ENCODE peak calls at places on chromosomes 7 and 10, in five cellular contexts. O, L, V, K and D are unnamed samples.

GRCh38 chr10:114837690-114838089 is 16.1 kb downstream of the FHIP2A start:
- DNase-seq in K (no peak), V (no peak), L (no peak), O (no peak), D (no peak)

GRCh38 chr7:47602272-47603004 is 20.5 kb upstream of the TNS3 start:
- DNase-seq in O (no peak), L (no peak), V (no peak), K (no peak), D (no peak)

GRCh38 chr10:27240891-27241639 is 468 bp upstream of the ACBD5 start:
- DNase-seq in L (peak; percentile 12), V (no peak), K (peak; percentile 43), O (no peak), D (peak; percentile 60)

GRCh38 chr10:110794808-110795207 is 76.9 kb upstream of the PDCD4 start:
- DNase-seq in V (no peak), K (no peak), O (peak; percentile 74), L (peak; percentile 19), D (no peak)

GRCh38 chr10:70087641-70088040 is 35.0 kb downstream of the MACROH2A2 start:
- DNase-seq in O (no peak), L (no peak), K (no peak), V (no peak), D (no peak)

GRCh38 chr7:82672078-82672477 is 228.5 kb upstream of the CACNA2D1 start:
- DNase-seq in O (no peak), V (no peak), K (no peak), L (no peak), D (no peak)

GRCh38 chr7:5634107-5634950 is 147.1 kb downstream of the RNF216 start:
- DNase-seq in K (no peak), L (peak; percentile 49), V (no peak), O (peak; percentile 61), D (peak; percentile 82)

GRCh38 chr7:71548746-71549145 is 416.8 kb downstream of the GALNT17 start:
- DNase-seq in V (no peak), K (no peak), O (no peak), L (no peak), D (no peak)

GRCh38 chr7:23662124-23662982 is 17.6 kb upstream of the FAM221A start:
- DNase-seq in L (no peak), V (no peak), O (no peak), K (peak; percentile 10), D (no peak)

GRCh38 chr7:670501-671390 is 55.8 kb upstream of the DNAAF5 start:
- DNase-seq in O (no peak), K (no peak), L (no peak), V (no peak), D (no peak)

GRCh38 chr10:104150206-104150605 is 28.2 kb downstream of the SFR1 start:
- DNase-seq in O (no peak), K (no peak), V (no peak), L (no peak), D (no peak)

GRCh38 chr7:100793806-100794660 is 33.3 kb downstream of the EPHB4 start:
- DNase-seq in O (no peak), L (no peak), K (peak; percentile 24), V (no peak), D (no peak)

GRCh38 chr7:77313086-77313485 is 103.1 kb downstream of the GSAP start:
- DNase-seq in O (no peak), K (no peak), V (no peak), L (no peak), D (no peak)

GRCh38 chr7:101410743-101411476 is 48.2 kb downstream of the COL26A1 start:
- DNase-seq in L (peak; percentile 88), K (peak; percentile 46), V (peak; percentile 13), O (no peak), D (peak; percentile 90)

GRCh38 chr7:17617857-17618651 is 319.6 kb downstream of the AHR start:
- DNase-seq in V (no peak), O (no peak), K (no peak), L (no peak), D (no peak)

GRCh38 chr7:16669581-16669980 is 23.6 kb downstream of the BZW2 start:
- DNase-seq in O (no peak), L (no peak), V (no peak), K (no peak), D (no peak)

GRCh38 chr10:71965623-71966022 is 1.4 kb downstream of the CHST3 start:
- DNase-seq in K (no peak), V (no peak), O (no peak), L (no peak), D (no peak)

GRCh38 chr10:99975942-99976809 is 33.6 kb downstream of the DNMBP start:
- DNase-seq in O (no peak), L (no peak), V (no peak), K (no peak), D (no peak)

GRCh38 chr10:73992899-73993788 is 4.8 kb upstream of the VCL start:
- DNase-seq in O (no peak), L (no peak), K (no peak), V (no peak), D (no peak)

GRCh38 chr7:135808206-135808605 is 59.6 kb upstream of the FAM180A start:
- DNase-seq in V (no peak), L (no peak), K (no peak), O (no peak), D (no peak)

GRCh38 chr10:43863859-43864591 is 215.3 kb upstream of the ZNF32 start:
- DNase-seq in K (no peak), L (no peak), O (no peak), V (no peak), D (no peak)

GRCh38 chr10:84270708-84271107 is 25.9 kb downstream of the RGR start:
- DNase-seq in V (no peak), L (no peak), O (no peak), K (no peak), D (no peak)

GRCh38 chr10:46530249-46531186 is 25.9 kb downstream of the GPRIN2 start:
- DNase-seq in O (no peak), L (no peak), K (no peak), V (no peak), D (no peak)

GRCh38 chr7:130875265-130875741 is 141.3 kb upstream of the KLF14 start:
- DNase-seq in L (peak; percentile 22), K (peak; percentile 57), O (no peak), V (no peak), D (peak; percentile 64)

GRCh38 chr10:128173383-128173782 is 47.2 kb upstream of the MKI67 start:
- DNase-seq in K (peak; percentile 37), O (no peak), L (no peak), V (no peak), D (no peak)

GRCh38 chr7:25945181-25945580 is 206.8 kb upstream of the NFE2L3 start:
- DNase-seq in K (no peak), L (no peak), O (no peak), V (no peak), D (no peak)

GRCh38 chr10:7515549-7515948 is 104.7 kb upstream of the SFMBT2 start:
- DNase-seq in K (no peak), O (no peak), V (no peak), L (no peak), D (no peak)

GRCh38 chr7:3259711-3260424 is 41.2 kb upstream of the SDK1 start:
- DNase-seq in V (no peak), K (no peak), O (no peak), L (no peak), D (no peak)

GRCh38 chr7:121023189-121023588 is 34.7 kb downstream of the CPED1 start:
- DNase-seq in K (no peak), L (no peak), O (no peak), V (no peak), D (no peak)

GRCh38 chr7:19117081-19117869 is at the start of gene TWIST1:
- DNase-seq in K (peak; percentile 45), V (no peak), O (no peak), L (peak; percentile 46), D (peak; percentile 78)

GRCh38 chr10:97597778-97598177 is 8.3 kb downstream of the C10orf62 start:
- DNase-seq in L (no peak), V (no peak), O (no peak), K (no peak), D (no peak)

GRCh38 chr10:6473430-6473829 is 106.6 kb downstream of the PRKCQ start:
- DNase-seq in K (no peak), V (peak; percentile 87), L (no peak), O (no peak), D (no peak)

GRCh38 chr7:111772716-111773115 is 210.4 kb upstream of the IMMP2L start:
- DNase-seq in V (no peak), L (no peak), O (no peak), K (no peak), D (no peak)

GRCh38 chr7:128703605-128704004 is 31.5 kb downstream of the GARIN1A start:
- DNase-seq in L (no peak), V (peak; percentile 6), K (no peak), O (no peak), D (no peak)

GRCh38 chr7:38310601-38311057 is 37.2 kb upstream of the TARP start:
- DNase-seq in O (no peak), K (no peak), L (no peak), V (no peak), D (no peak)

GRCh38 chr7:25669954-25670841 is 441.9 kb upstream of the NPVF start:
- DNase-seq in K (peak; percentile 68), O (no peak), V (no peak), L (no peak), D (no peak)

GRCh38 chr7:100208911-100209408 is 10.8 kb upstream of the PVRIG start:
- DNase-seq in O (no peak), L (no peak), V (peak; percentile 86), K (no peak), D (no peak)

GRCh38 chr7:157544226-157544625 is 207.4 kb downstream of the DNAJB6 start:
- DNase-seq in L (no peak), V (no peak), O (no peak), K (no peak), D (no peak)

GRCh38 chr7:129969881-129970446 is 17.2 kb upstream of the UBE2H start:
- DNase-seq in L (no peak), V (no peak), K (peak; percentile 80), O (no peak), D (peak; percentile 50)